ENCODE peak calls at places on chromosomes 3 and 15, in seven cellular contexts. Q, F, S, Y, G, O and X are unnamed samples.

GRCh38 chr15:95492388-95493070 is 838.0 kb upstream of the NR2F2 start:
- DNase-seq in Q (no peak), F (no peak), S (no peak), Y (no peak), G (no peak), O (no peak), X (no peak)

GRCh38 chr15:55151621-55152020 is 45.1 kb downstream of the RSL24D1 start:
- DNase-seq in Q (no peak), F (no peak), S (no peak), Y (no peak), G (no peak), O (peak), X (no peak)

GRCh38 chr15:63554337-63554927 is 42.8 kb upstream of the FBXL22 start:
- DNase-seq in Q (no peak), F (no peak), S (peak), Y (no peak), G (no peak), O (no peak), X (no peak)

GRCh38 chr3:105504440-105504951 is 137.8 kb downstream of the ALCAM start:
- DNase-seq in Q (no peak), F (peak), S (no peak), Y (no peak), G (no peak), O (peak), X (no peak)

GRCh38 chr3:25648925-25649828 is 15.5 kb downstream of the TOP2B start:
- DNase-seq in Q (no peak), F (no peak), S (no peak), Y (no peak), G (no peak), O (no peak), X (no peak)

GRCh38 chr3:107985496-107985895 is 105.3 kb downstream of the CD47 start:
- DNase-seq in Q (no peak), F (no peak), S (no peak), Y (no peak), G (no peak), O (no peak), X (no peak)

GRCh38 chr15:73872370-73872769 is 994 bp upstream of the TBC1D21 start:
- DNase-seq in Q (no peak), F (no peak), S (peak), Y (no peak), G (no peak), O (no peak), X (peak)

GRCh38 chr15:62391565-62392262 is 226.6 kb upstream of the C2CD4B start:
- DNase-seq in Q (peak), F (peak), S (peak), Y (peak), G (no peak), O (no peak), X (peak)

GRCh38 chr15:63287109-63287508 is 9.7 kb downstream of the APH1B start:
- DNase-seq in Q (no peak), F (no peak), S (peak), Y (no peak), G (no peak), O (no peak), X (no peak)

GRCh38 chr3:187673012-187673411 is 2.8 kb upstream of the SST start:
- DNase-seq in Q (no peak), F (no peak), S (peak), Y (no peak), G (no peak), O (no peak), X (peak)

GRCh38 chr15:74908635-74909034 is 2.0 kb upstream of the FAM219B start:
- DNase-seq in Q (no peak), F (no peak), S (no peak), Y (no peak), G (no peak), O (no peak), X (no peak)

GRCh38 chr3:46926871-46927717 is 49.5 kb downstream of the CCDC12 start:
- DNase-seq in Q (no peak), F (no peak), S (no peak), Y (no peak), G (no peak), O (no peak), X (no peak)

GRCh38 chr15:89500397-89501270 is 4.3 kb upstream of the RHCG start:
- DNase-seq in Q (no peak), F (peak), S (no peak), Y (no peak), G (no peak), O (no peak), X (no peak)